ENCODE peak calls at places on chromosomes 16 and 17, in nine cellular contexts. One of them, this sample, is unnamed.

GRCh38 chr16:57643166-57643813 is 14.9 kb downstream of the ADGRG1 start:
- DNase-seq in fibroblast of lung: peak
- DNase-seq in suprapubic skin: no peak
- DNase-seq in central memory CD4-positive, alpha-beta T cell: no peak
- DNase-seq in T-helper 1 cell: no peak
- DNase-seq in RWPE1: no peak
- DNase-seq in heart right ventricle: no peak
- DNase-seq in cardiac muscle cell: peak
- DNase-seq in T-cell: no peak
- DNase-seq in this sample: no peak

GRCh38 chr16:29029168-29029994 is 44.5 kb downstream of the LAT start:
- DNase-seq in fibroblast of lung: peak
- DNase-seq in suprapubic skin: peak
- DNase-seq in central memory CD4-positive, alpha-beta T cell: no peak
- DNase-seq in T-helper 1 cell: peak
- DNase-seq in RWPE1: peak
- DNase-seq in heart right ventricle: no peak
- DNase-seq in cardiac muscle cell: peak
- DNase-seq in T-cell: peak
- DNase-seq in this sample: peak

GRCh38 chr16:73285336-73285735 is 237.4 kb upstream of the ZFHX3 start:
- DNase-seq in fibroblast of lung: no peak
- DNase-seq in suprapubic skin: no peak
- DNase-seq in central memory CD4-positive, alpha-beta T cell: no peak
- DNase-seq in T-helper 1 cell: no peak
- DNase-seq in RWPE1: no peak
- DNase-seq in heart right ventricle: no peak
- DNase-seq in cardiac muscle cell: no peak
- DNase-seq in T-cell: no peak
- DNase-seq in this sample: no peak

GRCh38 chr16:49365711-49366509 is 7.7 kb upstream of the C16orf78 start:
- DNase-seq in fibroblast of lung: no peak
- DNase-seq in suprapubic skin: no peak
- DNase-seq in central memory CD4-positive, alpha-beta T cell: no peak
- DNase-seq in T-helper 1 cell: no peak
- DNase-seq in RWPE1: no peak
- DNase-seq in heart right ventricle: no peak
- DNase-seq in cardiac muscle cell: no peak
- DNase-seq in T-cell: no peak
- DNase-seq in this sample: no peak

GRCh38 chr17:28381141-28381825 is 9.8 kb downstream of the SARM1 start:
- DNase-seq in fibroblast of lung: no peak
- DNase-seq in suprapubic skin: peak
- DNase-seq in central memory CD4-positive, alpha-beta T cell: no peak
- DNase-seq in T-helper 1 cell: peak
- DNase-seq in RWPE1: no peak
- DNase-seq in heart right ventricle: no peak
- DNase-seq in cardiac muscle cell: peak
- DNase-seq in T-cell: no peak
- DNase-seq in this sample: peak

GRCh38 chr17:80874866-80875445 is 116.7 kb upstream of the CHMP6 start:
- DNase-seq in fibroblast of lung: no peak
- DNase-seq in suprapubic skin: peak
- DNase-seq in central memory CD4-positive, alpha-beta T cell: no peak
- DNase-seq in T-helper 1 cell: no peak
- DNase-seq in RWPE1: no peak
- DNase-seq in heart right ventricle: no peak
- DNase-seq in cardiac muscle cell: no peak
- DNase-seq in T-cell: no peak
- DNase-seq in this sample: no peak

GRCh38 chr17:7191571-7192270 is 12.6 kb upstream of the ASGR1 start:
- DNase-seq in fibroblast of lung: no peak
- DNase-seq in suprapubic skin: no peak
- DNase-seq in central memory CD4-positive, alpha-beta T cell: no peak
- DNase-seq in T-helper 1 cell: no peak
- DNase-seq in RWPE1: peak
- DNase-seq in heart right ventricle: no peak
- DNase-seq in cardiac muscle cell: peak
- DNase-seq in T-cell: no peak
- DNase-seq in this sample: peak

GRCh38 chr17:76912585-76912984 is 44.4 kb downstream of the MGAT5B start:
- DNase-seq in fibroblast of lung: no peak
- DNase-seq in suprapubic skin: no peak
- DNase-seq in central memory CD4-positive, alpha-beta T cell: no peak
- DNase-seq in T-helper 1 cell: no peak
- DNase-seq in RWPE1: no peak
- DNase-seq in heart right ventricle: no peak
- DNase-seq in cardiac muscle cell: no peak
- DNase-seq in T-cell: no peak
- DNase-seq in this sample: no peak

GRCh38 chr16:81446318-81447275 is 2.0 kb downstream of the CMIP start:
- DNase-seq in fibroblast of lung: no peak
- DNase-seq in suprapubic skin: peak
- DNase-seq in central memory CD4-positive, alpha-beta T cell: no peak
- DNase-seq in T-helper 1 cell: peak
- DNase-seq in RWPE1: peak
- DNase-seq in heart right ventricle: no peak
- DNase-seq in cardiac muscle cell: no peak
- DNase-seq in T-cell: peak
- DNase-seq in this sample: peak

GRCh38 chr17:50114849-50115357 is 15.1 kb downstream of the SAMD14 start:
- DNase-seq in fibroblast of lung: peak
- DNase-seq in suprapubic skin: no peak
- DNase-seq in central memory CD4-positive, alpha-beta T cell: no peak
- DNase-seq in T-helper 1 cell: peak
- DNase-seq in RWPE1: no peak
- DNase-seq in heart right ventricle: no peak
- DNase-seq in cardiac muscle cell: peak
- DNase-seq in T-cell: peak
- DNase-seq in this sample: peak

GRCh38 chr17:1643999-1644492 is 1.5 kb downstream of the SCARF1 start:
- DNase-seq in fibroblast of lung: no peak
- DNase-seq in suprapubic skin: no peak
- DNase-seq in central memory CD4-positive, alpha-beta T cell: no peak
- DNase-seq in T-helper 1 cell: no peak
- DNase-seq in RWPE1: no peak
- DNase-seq in heart right ventricle: no peak
- DNase-seq in cardiac muscle cell: peak
- DNase-seq in T-cell: no peak
- DNase-seq in this sample: no peak

GRCh38 chr17:77887464-77888241 is 70.8 kb upstream of the TNRC6C start:
- DNase-seq in fibroblast of lung: peak
- DNase-seq in suprapubic skin: peak
- DNase-seq in central memory CD4-positive, alpha-beta T cell: peak
- DNase-seq in T-helper 1 cell: peak
- DNase-seq in RWPE1: peak
- DNase-seq in heart right ventricle: peak
- DNase-seq in cardiac muscle cell: peak
- DNase-seq in T-cell: peak
- DNase-seq in this sample: peak

GRCh38 chr16:1082266-1082951 is 9.9 kb downstream of the SSTR5 start:
- DNase-seq in fibroblast of lung: no peak
- DNase-seq in suprapubic skin: no peak
- DNase-seq in central memory CD4-positive, alpha-beta T cell: no peak
- DNase-seq in T-helper 1 cell: no peak
- DNase-seq in RWPE1: peak
- DNase-seq in heart right ventricle: no peak
- DNase-seq in cardiac muscle cell: peak
- DNase-seq in T-cell: no peak
- DNase-seq in this sample: no peak

GRCh38 chr16:29899516-29900101 is at the start of gene SEZ6L2:
- DNase-seq in fibroblast of lung: peak
- DNase-seq in suprapubic skin: peak
- DNase-seq in central memory CD4-positive, alpha-beta T cell: no peak
- DNase-seq in T-helper 1 cell: no peak
- DNase-seq in RWPE1: peak
- DNase-seq in heart right ventricle: peak
- DNase-seq in cardiac muscle cell: peak
- DNase-seq in T-cell: no peak
- DNase-seq in this sample: peak

GRCh38 chr17:78359216-78359935 is 501 bp downstream of the SOCS3 start:
- DNase-seq in fibroblast of lung: peak
- DNase-seq in suprapubic skin: peak
- DNase-seq in central memory CD4-positive, alpha-beta T cell: no peak
- DNase-seq in T-helper 1 cell: no peak
- DNase-seq in RWPE1: no peak
- DNase-seq in heart right ventricle: peak
- DNase-seq in cardiac muscle cell: peak
- DNase-seq in T-cell: no peak
- DNase-seq in this sample: no peak

GRCh38 chr17:19299866-19300265 is 62.7 kb downstream of the B9D1 start:
- DNase-seq in fibroblast of lung: no peak
- DNase-seq in suprapubic skin: no peak
- DNase-seq in central memory CD4-positive, alpha-beta T cell: no peak
- DNase-seq in T-helper 1 cell: no peak
- DNase-seq in RWPE1: no peak
- DNase-seq in heart right ventricle: no peak
- DNase-seq in cardiac muscle cell: no peak
- DNase-seq in T-cell: no peak
- DNase-seq in this sample: no peak

GRCh38 chr17:32912218-32912897 is 15.6 kb upstream of the TMEM98 start:
- DNase-seq in fibroblast of lung: peak
- DNase-seq in suprapubic skin: no peak
- DNase-seq in central memory CD4-positive, alpha-beta T cell: no peak
- DNase-seq in T-helper 1 cell: no peak
- DNase-seq in RWPE1: no peak
- DNase-seq in heart right ventricle: peak
- DNase-seq in cardiac muscle cell: peak
- DNase-seq in T-cell: no peak
- DNase-seq in this sample: no peak

GRCh38 chr16:30951785-30952184 is 2.9 kb downstream of the ORAI3 start:
- DNase-seq in fibroblast of lung: peak
- DNase-seq in suprapubic skin: peak
- DNase-seq in central memory CD4-positive, alpha-beta T cell: no peak
- DNase-seq in T-helper 1 cell: no peak
- DNase-seq in RWPE1: no peak
- DNase-seq in heart right ventricle: peak
- DNase-seq in cardiac muscle cell: peak
- DNase-seq in T-cell: no peak
- DNase-seq in this sample: no peak

GRCh38 chr17:57276621-57277020 is 20.3 kb downstream of the MSI2 start:
- DNase-seq in fibroblast of lung: no peak
- DNase-seq in suprapubic skin: no peak
- DNase-seq in central memory CD4-positive, alpha-beta T cell: no peak
- DNase-seq in T-helper 1 cell: no peak
- DNase-seq in RWPE1: no peak
- DNase-seq in heart right ventricle: no peak
- DNase-seq in cardiac muscle cell: no peak
- DNase-seq in T-cell: no peak
- DNase-seq in this sample: no peak

This sample was measured in activated CD8-positive, alpha-beta T cell treated with anti-CD3 and anti-CD28 coated beads, Interleukin-2, amount 10 ng/mL, durations not matched to agents 7 days and 5 days.